ENCODE peak calls at places on chromosomes 5 and 9, in five cellular contexts. One of them, this sample, is unnamed.

GRCh38 chr9:88593537-88594185 is 58.7 kb downstream of the NXNL2 start:
- DNase-seq in HepG2: peak
- DNase-seq in GM12878: peak
- DNase-seq in GM12892: no peak
- DNase-seq in K562: peak
- DNase-seq in this sample: peak

GRCh38 chr5:42502613-42503470 is 79.6 kb downstream of the GHR start:
- DNase-seq in K562: no peak
- DNase-seq in GM12878: no peak
- DNase-seq in HepG2: no peak
- DNase-seq in GM12892: no peak
- DNase-seq in this sample: no peak

GRCh38 chr9:84230355-84231136 is 110.0 kb downstream of the SLC28A3 start:
- DNase-seq in GM12878: no peak
- DNase-seq in GM12892: no peak
- DNase-seq in K562: no peak
- DNase-seq in HepG2: no peak
- DNase-seq in this sample: no peak

GRCh38 chr9:126157409-126157808 is 169.2 kb upstream of the MVB12B start:
- DNase-seq in HepG2: no peak
- DNase-seq in K562: no peak
- DNase-seq in GM12892: no peak
- DNase-seq in GM12878: no peak
- DNase-seq in this sample: no peak

GRCh38 chr9:97366889-97367288 is 45.0 kb upstream of the TDRD7 start:
- DNase-seq in GM12892: no peak
- DNase-seq in K562: no peak
- DNase-seq in GM12878: no peak
- DNase-seq in HepG2: no peak
- DNase-seq in this sample: no peak

GRCh38 chr9:2764371-2764770 is 47.1 kb downstream of the KCNV2 start:
- DNase-seq in HepG2: no peak
- DNase-seq in K562: no peak
- DNase-seq in GM12892: no peak
- DNase-seq in GM12878: peak
- DNase-seq in this sample: no peak

GRCh38 chr5:112923148-112923917 is 1.3 kb upstream of the REEP5 start:
- DNase-seq in GM12878: peak
- DNase-seq in HepG2: no peak
- DNase-seq in K562: no peak
- DNase-seq in GM12892: peak
- DNase-seq in this sample: no peak

GRCh38 chr5:180390441-180391190 is 37.5 kb upstream of the GFPT2 start:
- DNase-seq in K562: peak
- DNase-seq in GM12878: no peak
- DNase-seq in HepG2: no peak
- DNase-seq in GM12892: no peak
- DNase-seq in this sample: no peak

GRCh38 chr5:963673-964531 is 44.7 kb upstream of the NKD2 start:
- DNase-seq in GM12878: no peak
- DNase-seq in GM12892: peak
- DNase-seq in HepG2: no peak
- DNase-seq in K562: peak
- DNase-seq in this sample: peak

GRCh38 chr9:114777841-114778240 is 28.0 kb downstream of the TNFSF15 start:
- DNase-seq in HepG2: no peak
- DNase-seq in GM12892: no peak
- DNase-seq in GM12878: no peak
- DNase-seq in K562: no peak
- DNase-seq in this sample: no peak

GRCh38 chr5:129379406-129379805 is 80.7 kb upstream of the ADAMTS19 start:
- DNase-seq in HepG2: no peak
- DNase-seq in K562: no peak
- DNase-seq in GM12892: no peak
- DNase-seq in GM12878: no peak
- DNase-seq in this sample: no peak
- TF ChIP-seq TAF1 in HepG2: no peak
- TF ChIP-seq TAF1 in K562: no peak
- TF ChIP-seq TAF1 in GM12892: no peak
- TF ChIP-seq TAF1 in GM12878: no peak
- TF ChIP-seq TAF1 in this sample: no peak

DNA sequence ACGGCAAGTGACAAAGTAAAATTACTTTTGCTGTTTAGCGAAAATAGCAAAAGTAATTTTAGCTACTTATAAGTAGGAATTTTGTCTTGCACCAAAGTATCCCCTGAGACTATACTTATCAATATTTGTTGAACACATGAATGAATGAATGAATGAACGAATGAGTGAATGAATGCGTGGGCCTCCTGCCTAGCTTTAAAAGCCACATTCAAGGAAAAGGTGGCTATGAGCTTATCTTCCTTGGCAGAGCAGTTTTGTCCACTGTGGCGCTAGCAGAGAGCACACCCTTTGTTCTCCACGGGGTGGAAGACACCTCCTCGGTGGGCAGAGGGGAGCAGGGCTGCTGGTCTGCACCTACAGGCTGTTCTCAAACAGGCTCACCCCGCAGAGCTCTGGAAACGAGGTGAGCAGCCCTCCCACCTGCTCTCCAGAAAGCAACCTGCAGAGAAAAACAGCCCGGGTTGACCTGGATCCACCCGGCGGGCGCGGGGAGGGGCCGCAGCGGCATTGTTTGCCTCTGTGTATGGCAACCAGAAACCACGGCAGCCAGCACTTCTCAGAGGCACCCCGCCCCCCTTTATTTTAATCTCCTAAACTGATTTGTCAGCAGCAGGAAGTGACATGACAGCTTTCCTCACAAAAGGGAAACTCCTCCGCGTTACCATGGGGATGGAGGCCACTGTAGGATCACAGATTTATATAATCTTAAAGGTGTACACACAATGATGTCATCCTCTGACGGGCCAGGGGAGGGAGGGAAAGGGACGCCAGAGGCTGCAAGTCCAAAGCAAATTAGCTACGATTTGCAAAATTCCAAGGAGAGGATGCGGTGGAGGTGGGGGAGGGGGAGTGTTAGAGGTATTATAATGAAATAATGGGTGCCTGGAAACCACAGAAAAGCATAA is 5.9 kb downstream of the DUSP1 start:
- DNase-seq in K562: peak
- DNase-seq in GM12878: peak
- DNase-seq in GM12892: peak
- DNase-seq in HepG2: peak
- DNase-seq in this sample: peak
- TF ChIP-seq POLR2A in K562: no peak
- TF ChIP-seq POLR2A in GM12878: peak
- TF ChIP-seq POLR2A in GM12892: no peak
- TF ChIP-seq POLR2A in HepG2: no peak
- TF ChIP-seq POLR2A in this sample: no peak

DNA sequence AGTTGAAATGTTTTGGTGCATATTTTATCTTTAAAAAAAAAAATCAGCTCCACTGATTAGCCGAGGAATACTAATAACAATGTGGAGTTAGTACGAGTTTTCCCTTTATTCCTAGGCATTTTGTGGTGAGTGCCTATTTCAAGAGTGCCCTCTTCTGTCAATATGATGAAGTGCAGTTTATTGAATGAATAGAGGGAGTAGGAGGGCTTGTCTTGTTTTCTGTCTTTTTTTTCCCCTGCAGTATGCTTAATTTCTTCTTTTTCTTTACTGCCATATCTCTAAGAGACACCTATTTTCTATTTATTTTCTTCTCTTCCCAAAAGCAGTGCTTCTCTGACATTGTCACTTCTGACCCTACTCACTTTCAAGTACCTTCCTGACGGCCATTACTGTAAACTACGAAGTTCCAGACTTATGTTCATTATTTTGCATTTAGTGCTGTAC is 169.6 kb upstream of the PITX1 start:
- DNase-seq in GM12878: no peak
- DNase-seq in K562: peak
- DNase-seq in GM12892: no peak
- DNase-seq in HepG2: peak
- DNase-seq in this sample: no peak
- TF ChIP-seq TAF1 in GM12878: no peak
- TF ChIP-seq TAF1 in K562: no peak
- TF ChIP-seq TAF1 in GM12892: no peak
- TF ChIP-seq TAF1 in HepG2: no peak
- TF ChIP-seq TAF1 in this sample: no peak

GRCh38 chr9:34989056-34989945 is at the start of gene DNAJB5:
- DNase-seq in GM12878: peak
- DNase-seq in K562: peak
- DNase-seq in GM12892: peak
- DNase-seq in HepG2: peak
- DNase-seq in this sample: peak
- TF ChIP-seq POLR2A in GM12878: peak
- TF ChIP-seq POLR2A in K562: no peak
- TF ChIP-seq POLR2A in GM12892: peak
- TF ChIP-seq POLR2A in HepG2: peak
- TF ChIP-seq POLR2A in this sample: peak

GRCh38 chr5:173954671-173955605 is 34.0 kb upstream of the C5orf47 start:
- DNase-seq in K562: no peak
- DNase-seq in GM12878: no peak
- DNase-seq in GM12892: no peak
- DNase-seq in HepG2: no peak
- DNase-seq in this sample: no peak
- TF ChIP-seq TAF1 in K562: no peak
- TF ChIP-seq TAF1 in GM12878: no peak
- TF ChIP-seq TAF1 in GM12892: no peak
- TF ChIP-seq TAF1 in HepG2: no peak
- TF ChIP-seq TAF1 in this sample: no peak

GRCh38 chr5:4905674-4906528 is 234.2 kb upstream of the ADAMTS16 start:
- DNase-seq in K562: peak
- DNase-seq in GM12878: no peak
- DNase-seq in HepG2: peak
- DNase-seq in GM12892: no peak
- DNase-seq in this sample: no peak
- TF ChIP-seq POLR2A in K562: no peak
- TF ChIP-seq POLR2A in GM12878: no peak
- TF ChIP-seq POLR2A in HepG2: no peak
- TF ChIP-seq POLR2A in GM12892: no peak
- TF ChIP-seq POLR2A in this sample: no peak

GRCh38 chr9:136676920-136677686 is 10.2 kb downstream of the AGPAT2 start:
- DNase-seq in HepG2: no peak
- DNase-seq in K562: no peak
- DNase-seq in GM12892: no peak
- DNase-seq in GM12878: no peak
- DNase-seq in this sample: no peak
- TF ChIP-seq TAF1 in HepG2: no peak
- TF ChIP-seq TAF1 in K562: no peak
- TF ChIP-seq TAF1 in GM12892: no peak
- TF ChIP-seq TAF1 in GM12878: no peak
- TF ChIP-seq TAF1 in this sample: no peak

DNA sequence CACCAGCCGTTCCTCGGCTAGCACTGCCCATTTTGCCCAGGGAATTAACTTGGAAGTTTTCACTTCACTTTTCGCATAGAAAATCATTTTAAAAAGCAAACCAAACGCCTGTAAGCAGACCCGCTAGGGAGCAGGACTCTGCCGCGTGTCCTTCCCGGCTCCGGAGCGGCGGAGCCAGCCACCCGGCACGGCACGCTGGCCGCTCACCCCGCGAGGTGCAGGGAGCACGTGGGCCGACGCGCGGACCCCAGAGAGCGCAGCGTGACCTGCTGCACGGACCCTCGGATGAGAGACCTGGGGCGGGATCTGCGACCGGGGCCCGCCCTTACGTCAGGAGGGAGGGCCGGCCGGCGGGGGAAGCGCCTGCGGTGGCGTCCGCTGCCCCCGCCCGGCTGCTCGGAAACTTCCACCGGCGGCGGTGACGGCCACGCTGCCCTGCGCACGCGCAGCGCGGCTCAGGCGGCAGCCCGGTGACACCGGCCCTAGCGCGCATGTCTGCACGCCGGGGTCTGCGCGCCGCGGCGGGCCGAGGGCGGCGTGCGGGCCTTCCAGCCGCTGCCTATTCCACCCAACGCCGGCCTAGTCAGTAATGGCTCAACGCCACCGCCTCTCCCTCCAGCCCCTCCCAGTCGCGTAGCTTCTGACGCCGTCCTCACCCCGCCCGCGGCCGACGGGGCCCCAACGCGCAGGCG is 504 bp upstream of the TENT4A start:
- DNase-seq in GM12892: peak
- DNase-seq in K562: peak
- DNase-seq in GM12878: peak
- DNase-seq in HepG2: peak
- DNase-seq in this sample: peak
- TF ChIP-seq POLR2A in GM12892: peak
- TF ChIP-seq POLR2A in K562: peak
- TF ChIP-seq POLR2A in GM12878: peak
- TF ChIP-seq POLR2A in HepG2: no peak
- TF ChIP-seq POLR2A in this sample: peak

GRCh38 chr9:121424024-121424432 is 54.0 kb upstream of the STOM start:
- DNase-seq in HepG2: peak
- DNase-seq in GM12892: no peak
- DNase-seq in GM12878: no peak
- DNase-seq in K562: no peak
- DNase-seq in this sample: no peak

GRCh38 chr9:121427899-121428298 is 57.8 kb upstream of the STOM start:
- DNase-seq in GM12892: no peak
- DNase-seq in HepG2: no peak
- DNase-seq in GM12878: no peak
- DNase-seq in K562: no peak
- DNase-seq in this sample: no peak
- TF ChIP-seq TAF1 in GM12892: no peak
- TF ChIP-seq TAF1 in HepG2: no peak
- TF ChIP-seq TAF1 in GM12878: no peak
- TF ChIP-seq TAF1 in K562: no peak
- TF ChIP-seq TAF1 in this sample: no peak

This sample was measured in GM12891.